ENCODE peak calls at places on chromosomes 5 and 9, in four cellular contexts. One of them, this sample, is unnamed.

GRCh38 chr5:2810644-2811043 is 59.2 kb upstream of the IRX2 start:
- DNase-seq in uterus: no peak
- DNase-seq in Peyer's patch: no peak
- DNase-seq in thyroid gland: no peak
- DNase-seq in this sample: no peak

GRCh38 chr9:3205421-3206095 is 320.2 kb downstream of the RFX3 start:
- DNase-seq in Peyer's patch: no peak
- DNase-seq in uterus: no peak
- DNase-seq in thyroid gland: peak; percentile 7
- DNase-seq in this sample: no peak

GRCh38 chr5:74149395-74149794 is 491.1 kb downstream of the ENC1 start:
- DNase-seq in uterus: peak; percentile 75
- DNase-seq in thyroid gland: peak; percentile 86
- DNase-seq in Peyer's patch: no peak
- DNase-seq in this sample: no peak

GRCh38 chr5:68046445-68046844 is 169.1 kb upstream of the PIK3R1 start:
- DNase-seq in thyroid gland: no peak
- DNase-seq in Peyer's patch: no peak
- DNase-seq in uterus: no peak
- DNase-seq in this sample: no peak

GRCh38 chr5:135242496-135243193 is 156.4 kb downstream of the MACROH2A1 start:
- DNase-seq in Peyer's patch: no peak
- DNase-seq in uterus: peak; percentile 24
- DNase-seq in thyroid gland: peak; percentile 22
- DNase-seq in this sample: no peak

GRCh38 chr9:109868222-109868621 is 88.2 kb downstream of the PALM2AKAP2 start:
- DNase-seq in Peyer's patch: no peak
- DNase-seq in thyroid gland: no peak
- DNase-seq in uterus: no peak
- DNase-seq in this sample: no peak

GRCh38 chr5:28286566-28286965 is 1248.2 kb upstream of the CDH9 start:
- DNase-seq in Peyer's patch: no peak
- DNase-seq in uterus: no peak
- DNase-seq in thyroid gland: no peak
- DNase-seq in this sample: no peak

GRCh38 chr9:121399883-121400607 is 30.0 kb upstream of the STOM start:
- DNase-seq in uterus: no peak
- DNase-seq in Peyer's patch: no peak
- DNase-seq in thyroid gland: no peak
- DNase-seq in this sample: no peak

GRCh38 chr9:34759432-34760134 is 49.6 kb upstream of the CCL21 start:
- DNase-seq in thyroid gland: no peak
- DNase-seq in Peyer's patch: no peak
- DNase-seq in uterus: no peak
- DNase-seq in this sample: no peak

GRCh38 chr5:156819967-156820581 is 30.0 kb upstream of the PPP1R2B start:
- DNase-seq in uterus: no peak
- DNase-seq in Peyer's patch: no peak
- DNase-seq in thyroid gland: no peak
- DNase-seq in this sample: no peak

GRCh38 chr9:113274474-113275146 is 762 bp downstream of the CDC26 start:
- DNase-seq in Peyer's patch: no peak
- DNase-seq in uterus: no peak
- DNase-seq in thyroid gland: no peak
- DNase-seq in this sample: no peak

GRCh38 chr5:174159327-174160247 is 114.1 kb downstream of the NSG2 start:
- DNase-seq in Peyer's patch: no peak
- DNase-seq in thyroid gland: no peak
- DNase-seq in uterus: no peak
- DNase-seq in this sample: no peak

GRCh38 chr5:112957970-112958773 is 18.4 kb upstream of the DCP2 start:
- DNase-seq in uterus: peak; percentile 79
- DNase-seq in thyroid gland: peak; percentile 89
- DNase-seq in Peyer's patch: no peak
- DNase-seq in this sample: no peak

GRCh38 chr9:5870691-5871090 is 20.0 kb upstream of the MLANA start:
- DNase-seq in Peyer's patch: no peak
- DNase-seq in uterus: no peak
- DNase-seq in thyroid gland: peak; percentile 97
- DNase-seq in this sample: no peak

GRCh38 chr5:173757817-173758216 is 130.3 kb upstream of the CPEB4 start:
- DNase-seq in thyroid gland: no peak
- DNase-seq in Peyer's patch: no peak
- DNase-seq in uterus: no peak
- DNase-seq in this sample: no peak

GRCh38 chr5:128765448-128766061 is 199.7 kb upstream of the SLC27A6 start:
- DNase-seq in thyroid gland: no peak
- DNase-seq in uterus: no peak
- DNase-seq in Peyer's patch: no peak
- DNase-seq in this sample: no peak

GRCh38 chr5:14250094-14250777 is 107.1 kb downstream of the TRIO start:
- DNase-seq in thyroid gland: peak; percentile 57
- DNase-seq in uterus: peak; percentile 87
- DNase-seq in Peyer's patch: peak; percentile 28
- DNase-seq in this sample: no peak

GRCh38 chr5:78224358-78224757 is 70.1 kb downstream of the AP3B1 start:
- DNase-seq in uterus: no peak
- DNase-seq in thyroid gland: no peak
- DNase-seq in Peyer's patch: no peak
- DNase-seq in this sample: no peak

GRCh38 chr5:173885054-173885443 is 3.1 kb upstream of the CPEB4 start:
- DNase-seq in uterus: no peak
- DNase-seq in thyroid gland: no peak
- DNase-seq in Peyer's patch: no peak
- DNase-seq in this sample: no peak

GRCh38 chr9:132769895-132770774 is 99.9 kb downstream of the GTF3C4 start:
- DNase-seq in Peyer's patch: peak; percentile 65
- DNase-seq in uterus: peak; percentile 38
- DNase-seq in thyroid gland: peak; percentile 73
- DNase-seq in this sample: peak; percentile 93
- TF ChIP-seq POLR2A in Peyer's patch: peak; percentile 37
- TF ChIP-seq POLR2A in uterus: peak; percentile 28
- TF ChIP-seq POLR2A in thyroid gland: peak; percentile 70
- TF ChIP-seq POLR2A in this sample: no peak

GRCh38 chr9:97985058-97985861 is 2.1 kb downstream of the ANP32B start:
- DNase-seq in uterus: no peak
- DNase-seq in thyroid gland: no peak
- DNase-seq in Peyer's patch: peak; percentile 51
- DNase-seq in this sample: peak; percentile 87

GRCh38 chr9:97982191-97982718 is 886 bp upstream of the ANP32B start:
- DNase-seq in uterus: no peak
- DNase-seq in Peyer's patch: no peak
- DNase-seq in thyroid gland: no peak
- DNase-seq in this sample: no peak

GRCh38 chr9:97982719-97983523 is at the start of gene ANP32B:
- DNase-seq in thyroid gland: peak; percentile 89
- DNase-seq in Peyer's patch: peak; percentile 90
- DNase-seq in uterus: peak; percentile 91
- DNase-seq in this sample: peak; percentile 99

GRCh38 chr9:97984188-97985057 is 1.3 kb downstream of the ANP32B start:
- DNase-seq in Peyer's patch: peak; percentile 72
- DNase-seq in uterus: peak; percentile 80
- DNase-seq in thyroid gland: peak; percentile 80
- DNase-seq in this sample: peak; percentile 94

DNA sequence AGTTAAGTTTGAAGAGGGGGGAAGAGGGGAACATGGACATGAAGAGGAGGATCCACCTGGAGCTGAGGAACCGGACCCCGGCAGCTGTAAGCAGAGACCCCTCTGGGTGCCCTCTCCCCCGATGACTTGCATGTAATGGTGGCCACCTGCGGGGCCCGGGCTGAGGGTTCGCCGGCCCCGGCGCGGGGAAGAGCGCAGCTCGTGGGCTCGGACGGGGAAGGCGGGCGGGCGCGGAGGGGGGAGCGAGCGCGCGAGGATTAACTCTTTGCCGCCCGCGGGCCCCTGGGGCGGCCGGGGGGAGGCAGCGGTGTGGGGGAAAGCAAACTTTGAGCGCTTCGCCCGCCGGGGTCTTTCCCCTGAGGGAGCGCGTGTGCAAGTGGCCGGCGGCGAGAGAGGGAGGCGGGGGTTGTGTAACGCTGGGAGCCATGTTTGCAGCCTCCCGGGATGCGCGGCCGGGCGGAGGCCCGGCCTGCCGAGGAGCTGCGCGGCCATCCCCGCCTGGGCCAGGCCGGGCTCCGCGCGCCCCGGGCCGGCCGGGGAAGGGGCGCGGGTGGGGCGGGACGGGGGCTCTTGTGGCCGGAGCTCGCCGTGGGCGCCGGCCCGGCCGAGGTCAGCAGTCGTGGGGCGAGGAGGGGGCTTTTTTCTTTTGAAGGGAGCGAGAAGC is 515 bp downstream of the ANP32B start:
- DNase-seq in Peyer's patch: peak; percentile 64
- DNase-seq in uterus: no peak
- DNase-seq in thyroid gland: peak; percentile 51
- DNase-seq in this sample: peak; percentile 93
- TF ChIP-seq POLR2A in Peyer's patch: no peak
- TF ChIP-seq POLR2A in uterus: peak; percentile 14
- TF ChIP-seq POLR2A in thyroid gland: no peak
- TF ChIP-seq POLR2A in this sample: no peak

DNA sequence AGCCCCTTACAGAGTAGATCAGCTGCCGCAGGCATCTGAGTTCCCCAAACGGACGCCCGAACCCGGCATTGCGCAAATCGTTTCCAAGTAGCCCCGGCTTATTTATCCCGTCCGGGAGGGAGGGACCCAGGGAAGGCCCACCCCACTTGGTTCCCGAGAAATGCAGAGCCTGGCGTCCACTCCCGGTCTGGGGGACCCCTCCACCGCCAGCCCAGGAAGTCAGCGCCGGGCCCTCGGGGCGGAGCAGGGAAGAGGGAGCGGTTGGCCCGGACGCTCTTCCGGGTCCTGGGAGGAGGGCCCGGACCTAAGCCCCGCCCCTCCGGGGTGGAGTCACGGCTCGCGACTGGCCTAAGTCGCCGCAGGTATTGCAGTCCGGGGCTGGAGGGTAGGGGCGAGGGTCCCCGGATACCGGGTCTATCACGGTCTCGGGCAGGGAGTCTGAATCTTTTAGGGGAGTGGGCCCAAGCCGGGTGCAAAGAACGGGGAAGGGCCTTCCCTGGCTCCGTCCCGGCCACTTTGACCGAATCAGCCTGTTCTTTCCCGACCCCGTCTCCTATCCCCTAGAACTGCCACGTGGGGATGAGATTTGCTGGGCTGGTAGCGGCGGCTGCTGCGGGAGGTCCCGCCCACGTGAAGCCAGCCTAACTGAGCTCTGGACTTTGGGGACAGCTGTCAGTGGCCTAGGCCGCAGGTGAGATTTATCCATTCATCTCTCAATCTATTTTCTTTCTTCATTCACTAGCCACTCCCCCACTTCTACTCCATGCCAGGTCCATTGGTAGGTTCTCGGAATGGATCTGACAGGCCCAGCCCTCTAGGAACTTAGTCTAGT is at the start of gene RABEPK:
- DNase-seq in Peyer's patch: peak; percentile 92
- DNase-seq in thyroid gland: peak; percentile 95
- DNase-seq in uterus: peak; percentile 93
- DNase-seq in this sample: peak; percentile 98
- TF ChIP-seq POLR2A in Peyer's patch: peak; percentile 90
- TF ChIP-seq POLR2A in thyroid gland: peak; percentile 91
- TF ChIP-seq POLR2A in uterus: peak; percentile 76
- TF ChIP-seq POLR2A in this sample: peak; percentile 64

DNA sequence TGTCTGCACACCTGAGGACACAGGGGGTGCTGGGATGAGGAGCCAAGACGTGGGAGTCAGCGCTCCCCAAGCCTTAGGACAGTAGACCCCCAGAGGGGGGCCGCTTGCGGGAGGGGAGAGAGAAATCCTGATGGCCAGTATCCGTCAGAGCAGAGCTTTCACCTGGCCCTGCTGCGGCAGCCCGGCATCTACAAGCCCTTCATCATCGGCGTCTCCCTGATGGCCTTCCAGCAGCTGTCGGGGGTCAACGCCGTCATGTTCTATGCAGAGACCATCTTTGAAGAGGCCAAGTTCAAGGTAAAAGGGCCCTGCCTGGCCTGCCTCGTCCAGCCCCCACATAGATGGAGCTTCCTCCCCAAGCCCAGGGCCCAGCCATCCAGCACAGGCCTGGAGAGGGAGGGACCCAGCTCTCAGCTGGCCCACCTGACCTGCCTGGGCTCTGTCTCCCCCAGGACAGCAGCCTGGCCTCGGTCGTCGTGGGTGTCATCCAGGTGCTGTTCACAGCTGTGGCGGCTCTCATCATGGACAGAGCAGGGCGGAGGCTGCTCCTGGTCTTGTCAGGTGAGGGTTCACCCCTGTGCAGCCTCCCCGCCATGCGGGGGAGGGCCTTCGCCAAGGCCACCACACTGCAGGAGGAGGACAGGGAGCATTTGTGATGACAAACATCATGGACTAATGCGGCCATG is 6.7 kb downstream of the SLC2A8 start:
- DNase-seq in Peyer's patch: no peak
- DNase-seq in uterus: no peak
- DNase-seq in thyroid gland: no peak
- DNase-seq in this sample: peak; percentile 58
- TF ChIP-seq POLR2A in Peyer's patch: no peak
- TF ChIP-seq POLR2A in uterus: no peak
- TF ChIP-seq POLR2A in thyroid gland: no peak
- TF ChIP-seq POLR2A in this sample: no peak

GRCh38 chr5:162911873-162912272 is 525.5 kb upstream of the CCNG1 start:
- DNase-seq in thyroid gland: no peak
- DNase-seq in uterus: no peak
- DNase-seq in Peyer's patch: no peak
- DNase-seq in this sample: no peak
- TF ChIP-seq POLR2A in thyroid gland: no peak
- TF ChIP-seq POLR2A in uterus: no peak
- TF ChIP-seq POLR2A in Peyer's patch: no peak
- TF ChIP-seq POLR2A in this sample: no peak

DNA sequence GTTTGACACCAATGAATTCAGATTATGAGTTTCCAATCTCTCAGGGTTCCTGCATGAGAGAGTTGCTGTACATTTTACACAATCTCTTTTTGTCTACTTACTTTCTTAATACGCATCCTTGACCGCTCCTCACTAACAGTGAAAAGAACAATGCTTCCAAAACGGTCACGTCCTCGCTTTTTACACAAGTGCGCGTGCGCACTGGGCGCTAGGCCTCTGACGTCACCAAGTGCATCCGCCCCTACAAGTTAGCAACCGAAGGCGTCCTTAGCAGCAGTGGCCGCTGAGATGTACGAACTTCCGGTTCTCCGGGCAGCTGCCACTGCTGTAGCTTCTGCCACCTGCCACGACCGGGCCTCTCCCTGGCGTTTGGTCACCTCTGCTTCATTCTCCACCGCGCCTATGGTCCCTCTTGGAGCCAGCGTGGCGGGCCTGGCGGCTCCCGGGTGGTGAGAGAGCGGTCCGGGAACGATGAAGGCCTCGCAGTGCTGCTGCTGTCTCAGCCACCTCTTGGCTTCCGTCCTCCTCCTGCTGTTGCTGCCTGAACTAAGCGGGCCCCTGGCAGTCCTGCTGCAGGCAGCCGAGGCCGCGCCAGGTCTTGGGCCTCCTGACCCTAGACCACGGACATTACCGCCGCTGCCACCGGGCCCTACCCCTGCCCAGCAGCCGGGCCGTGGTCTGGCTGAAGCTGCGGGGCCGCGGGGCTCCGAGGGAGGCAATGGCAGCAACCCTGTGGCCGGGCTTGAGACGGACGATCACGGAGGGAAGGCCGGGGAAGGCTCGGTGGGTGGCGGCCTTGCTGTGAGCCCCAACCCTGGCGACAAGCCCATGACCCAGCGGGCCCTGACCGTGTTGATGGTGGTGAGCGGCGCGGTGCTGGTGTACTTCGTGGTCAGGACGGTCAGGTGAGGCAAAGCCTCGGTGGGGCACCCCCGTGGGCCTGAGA is at the start of gene FAM174A:
- DNase-seq in thyroid gland: peak; percentile 95
- DNase-seq in uterus: peak; percentile 95
- DNase-seq in Peyer's patch: peak; percentile 94
- DNase-seq in this sample: peak; percentile 97
- TF ChIP-seq POLR2A in thyroid gland: peak; percentile 85
- TF ChIP-seq POLR2A in uterus: peak; percentile 51
- TF ChIP-seq POLR2A in Peyer's patch: peak; percentile 39
- TF ChIP-seq POLR2A in this sample: no peak

This sample was measured in spleen.